ENCODE peak calls at places on chromosomes 2 and 18, in four cellular contexts. I is tibial nerve, S is ovary, Y is A549. K is an unnamed sample.

GRCh38 chr18:13392029-13392750 is 173.6 kb downstream of the LDLRAD4 start:
- DNase-seq in S (no peak), Y (no peak), I (no peak), K (peak; percentile 59)

GRCh38 chr2:217125004-217125403 is 265.1 kb upstream of the TNP1 start:
- DNase-seq in S (no peak), Y (no peak), I (no peak), K (no peak)

GRCh38 chr18:75360206-75360605 is 67.3 kb downstream of the SMIM21 start:
- DNase-seq in Y (no peak), S (peak; percentile 25), I (no peak), K (no peak)

GRCh38 chr2:219514196-219514761 is at the start of gene ASIC4:
- DNase-seq in I (no peak), S (no peak), Y (no peak), K (no peak)

GRCh38 chr2:50066858-50067257 is 912.5 kb upstream of the FSHR start:
- DNase-seq in Y (no peak), S (no peak), I (no peak), K (no peak)

GRCh38 chr2:18837233-18837632 is 247.9 kb upstream of the NT5C1B start:
- DNase-seq in S (no peak), I (no peak), Y (no peak), K (no peak)

GRCh38 chr2:127102464-127103242 is 4.3 kb downstream of the BIN1 start:
- DNase-seq in Y (no peak), I (no peak), S (no peak), K (peak; percentile 54)

GRCh38 chr2:124024491-124025348 is at the start of gene CNTNAP5:
- DNase-seq in Y (no peak), I (no peak), S (no peak), K (no peak)

GRCh38 chr2:197147942-197148341 is 162.6 kb downstream of the ANKRD44 start:
- DNase-seq in I (no peak), Y (no peak), S (no peak), K (no peak)

GRCh38 chr2:234716271-234716670 is 219.4 kb upstream of the ARL4C start:
- DNase-seq in S (no peak), I (no peak), Y (no peak), K (no peak)

GRCh38 chr2:240981273-240981672 is 17.1 kb upstream of the SNED1 start:
- DNase-seq in Y (no peak), I (no peak), S (peak; percentile 13), K (no peak)

GRCh38 chr18:49875783-49876182 is 62.5 kb upstream of the ACAA2 start:
- DNase-seq in S (no peak), I (no peak), Y (no peak), K (no peak)

GRCh38 chr2:221477697-221478096 is 94.4 kb downstream of the EPHA4 start:
- DNase-seq in S (no peak), I (no peak), Y (no peak), K (no peak)

GRCh38 chr2:121155502-121156056 is 129.4 kb downstream of the TFCP2L1 start:
- DNase-seq in I (no peak), S (no peak), Y (no peak), K (no peak)

GRCh38 chr2:169718930-169719504 is 14.6 kb upstream of the KLHL23 start:
- DNase-seq in I (no peak), S (no peak), Y (no peak), K (no peak)

GRCh38 chr2:59660262-59660661 is 893.2 kb downstream of the BCL11A start:
- DNase-seq in I (no peak), S (no peak), Y (no peak), K (no peak)
- TF ChIP-seq EP300 in I (no peak), S (no peak), Y (no peak), K (no peak)

GRCh38 chr2:218395090-218395444 is 4.6 kb upstream of the CTDSP1 start:
- DNase-seq in I (no peak), S (no peak), Y (no peak), K (no peak)

GRCh38 chr2:218395456-218395825 is 4.2 kb upstream of the CTDSP1 start:
- DNase-seq in Y (no peak), I (no peak), S (no peak), K (peak; percentile 71)

GRCh38 chr2:218396688-218397501 is 2.8 kb upstream of the CTDSP1 start:
- DNase-seq in Y (peak; percentile 76), S (peak; percentile 78), I (peak; percentile 68), K (peak; percentile 92)

GRCh38 chr2:218394298-218395089 is 5.2 kb upstream of the CTDSP1 start:
- DNase-seq in I (peak; percentile 14), Y (no peak), S (peak; percentile 53), K (peak; percentile 76)

GRCh38 chr2:218395826-218396687 is 3.6 kb upstream of the CTDSP1 start:
- DNase-seq in Y (peak; percentile 97), I (peak; percentile 80), S (peak; percentile 96), K (peak; percentile 98)
- TF ChIP-seq POLR2A in Y (no peak), I (peak; percentile 67), S (peak; percentile 55), K (peak; percentile 54)

GRCh38 chr2:54503192-54503591 is 47.1 kb downstream of the SPTBN1 start:
- DNase-seq in I (no peak), S (peak; percentile 40), Y (peak; percentile 60), K (no peak)
- TF ChIP-seq CTCF in I (peak; percentile 23), S (no peak), Y (peak; percentile 65), K (no peak)

GRCh38 chr2:129865976-129866375 is 113.5 kb upstream of the RAB6C start:
- DNase-seq in Y (no peak), S (no peak), I (no peak), K (no peak)

GRCh38 chr2:129864719-129865118 is 114.7 kb upstream of the RAB6C start:
- DNase-seq in S (no peak), I (no peak), Y (no peak), K (no peak)

GRCh38 chr2:129870646-129871335 is 108.7 kb upstream of the RAB6C start:
- DNase-seq in I (no peak), S (no peak), Y (no peak), K (no peak)

GRCh38 chr2:129866391-129866790 is 113.1 kb upstream of the RAB6C start:
- DNase-seq in S (no peak), Y (no peak), I (no peak), K (no peak)

DNA sequence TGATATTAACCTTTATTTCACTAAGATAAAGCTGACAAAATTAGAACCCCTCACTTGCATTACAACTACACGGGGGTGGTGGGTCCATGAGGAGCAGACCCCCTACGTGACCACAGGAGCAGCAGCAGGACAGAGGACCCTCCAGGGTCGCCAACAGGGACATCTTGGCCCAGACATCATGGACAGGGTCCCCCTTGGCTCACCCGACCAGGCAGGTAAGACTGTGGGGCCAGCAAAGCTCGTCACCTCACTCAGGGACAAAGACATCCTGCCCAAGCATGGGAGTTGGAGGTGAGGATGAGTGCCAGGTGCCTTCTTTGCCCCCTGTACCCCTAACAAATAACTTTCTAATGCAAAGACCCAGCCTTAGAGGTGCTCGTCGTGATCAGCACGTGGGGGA is 111.3 kb upstream of the RAB6C start:
- DNase-seq in Y (no peak), S (no peak), I (no peak), K (no peak)
- TF ChIP-seq EP300 in Y (no peak), S (no peak), I (no peak), K (no peak)

GRCh38 chr2:230950833-230951339 is 25.8 kb upstream of the GPR55 start:
- DNase-seq in I (no peak), Y (no peak), S (no peak), K (no peak)
- TF ChIP-seq POLR2A in I (no peak), Y (no peak), S (no peak), K (no peak)

GRCh38 chr2:56185582-56186046 is 1.8 kb downstream of the CCDC85A start:
- DNase-seq in I (no peak), Y (peak; percentile 56), S (no peak), K (no peak)
- TF ChIP-seq CTCF in I (no peak), Y (no peak), S (no peak), K (no peak)

K was measured in sigmoid colon.